ENCODE peak calls at places on chromosome 9, in six cellular contexts. One of them, this sample, is unnamed.

GRCh38 chr9:135213566-135213965 is 126.1 kb downstream of the OLFM1 start:
- DNase-seq in breast epithelium: no peak
- DNase-seq in Calu3: no peak
- DNase-seq in A549: no peak
- DNase-seq in esophagus squamous epithelium: no peak
- DNase-seq in AG09319: no peak
- DNase-seq in this sample: no peak

GRCh38 chr9:37936965-37937364 is 33.0 kb upstream of the SLC25A51 start:
- DNase-seq in breast epithelium: no peak
- DNase-seq in A549: no peak
- DNase-seq in Calu3: no peak
- DNase-seq in AG09319: peak
- DNase-seq in esophagus squamous epithelium: no peak
- DNase-seq in this sample: no peak

GRCh38 chr9:138028596-138028995 is 151.0 kb downstream of the CACNA1B start:
- DNase-seq in AG09319: no peak
- DNase-seq in A549: no peak
- DNase-seq in Calu3: no peak
- DNase-seq in esophagus squamous epithelium: no peak
- DNase-seq in breast epithelium: no peak
- DNase-seq in this sample: no peak

GRCh38 chr9:88791105-88791805 is 200.0 kb upstream of the S1PR3 start:
- DNase-seq in A549: no peak
- DNase-seq in esophagus squamous epithelium: no peak
- DNase-seq in breast epithelium: no peak
- DNase-seq in Calu3: no peak
- DNase-seq in AG09319: peak
- DNase-seq in this sample: no peak

GRCh38 chr9:124045076-124045829 is 33.7 kb downstream of the LHX2 start:
- DNase-seq in esophagus squamous epithelium: no peak
- DNase-seq in AG09319: no peak
- DNase-seq in breast epithelium: peak
- DNase-seq in A549: no peak
- DNase-seq in Calu3: no peak
- DNase-seq in this sample: no peak

GRCh38 chr9:35566417-35566816 is 38.6 kb upstream of the TESK1 start:
- DNase-seq in esophagus squamous epithelium: no peak
- DNase-seq in breast epithelium: no peak
- DNase-seq in A549: peak
- DNase-seq in Calu3: no peak
- DNase-seq in AG09319: no peak
- DNase-seq in this sample: no peak

GRCh38 chr9:92974161-92974661 is 26.9 kb downstream of the FGD3 start:
- DNase-seq in Calu3: peak
- DNase-seq in A549: no peak
- DNase-seq in AG09319: no peak
- DNase-seq in esophagus squamous epithelium: no peak
- DNase-seq in breast epithelium: peak
- DNase-seq in this sample: no peak

GRCh38 chr9:114487607-114488300 is 17.5 kb downstream of the WHRN start:
- DNase-seq in AG09319: peak
- DNase-seq in breast epithelium: peak
- DNase-seq in esophagus squamous epithelium: no peak
- DNase-seq in Calu3: peak
- DNase-seq in A549: peak
- DNase-seq in this sample: no peak

GRCh38 chr9:34190996-34191892 is 12.4 kb downstream of the UBAP1 start:
- DNase-seq in A549: peak
- DNase-seq in Calu3: no peak
- DNase-seq in esophagus squamous epithelium: no peak
- DNase-seq in AG09319: no peak
- DNase-seq in breast epithelium: no peak
- DNase-seq in this sample: no peak

GRCh38 chr9:118522093-118523028 is 818.2 kb downstream of the TLR4 start:
- DNase-seq in A549: peak
- DNase-seq in AG09319: peak
- DNase-seq in esophagus squamous epithelium: no peak
- DNase-seq in breast epithelium: no peak
- DNase-seq in Calu3: peak
- DNase-seq in this sample: no peak

GRCh38 chr9:8053501-8053900 is 253.9 kb upstream of the DMAC1 start:
- DNase-seq in A549: no peak
- DNase-seq in esophagus squamous epithelium: no peak
- DNase-seq in AG09319: no peak
- DNase-seq in Calu3: no peak
- DNase-seq in breast epithelium: no peak
- DNase-seq in this sample: no peak

GRCh38 chr9:21670374-21670773 is 132.1 kb upstream of the MTAP start:
- DNase-seq in breast epithelium: no peak
- DNase-seq in Calu3: no peak
- DNase-seq in A549: no peak
- DNase-seq in esophagus squamous epithelium: no peak
- DNase-seq in AG09319: no peak
- DNase-seq in this sample: no peak

GRCh38 chr9:129748249-129748648 is 4.6 kb downstream of the PTGES start:
- DNase-seq in A549: no peak
- DNase-seq in AG09319: no peak
- DNase-seq in Calu3: no peak
- DNase-seq in breast epithelium: no peak
- DNase-seq in esophagus squamous epithelium: no peak
- DNase-seq in this sample: no peak

GRCh38 chr9:100131875-100132430 is 32.9 kb downstream of the INVS start:
- DNase-seq in A549: no peak
- DNase-seq in AG09319: no peak
- DNase-seq in esophagus squamous epithelium: no peak
- DNase-seq in breast epithelium: no peak
- DNase-seq in Calu3: no peak
- DNase-seq in this sample: no peak

GRCh38 chr9:120532475-120532874 is 47.5 kb downstream of the CDK5RAP2 start:
- DNase-seq in breast epithelium: peak
- DNase-seq in A549: peak
- DNase-seq in AG09319: peak
- DNase-seq in Calu3: peak
- DNase-seq in esophagus squamous epithelium: no peak
- DNase-seq in this sample: no peak

GRCh38 chr9:93129691-93130500 is 4.2 kb downstream of the NINJ1 start:
- DNase-seq in breast epithelium: no peak
- DNase-seq in esophagus squamous epithelium: no peak
- DNase-seq in A549: no peak
- DNase-seq in Calu3: no peak
- DNase-seq in AG09319: no peak
- DNase-seq in this sample: no peak

GRCh38 chr9:88587885-88588628 is 53.1 kb downstream of the NXNL2 start:
- DNase-seq in A549: no peak
- DNase-seq in breast epithelium: no peak
- DNase-seq in esophagus squamous epithelium: no peak
- DNase-seq in Calu3: no peak
- DNase-seq in AG09319: no peak
- DNase-seq in this sample: no peak

GRCh38 chr9:120326076-120326693 is 253.8 kb downstream of the CDK5RAP2 start:
- DNase-seq in breast epithelium: no peak
- DNase-seq in esophagus squamous epithelium: no peak
- DNase-seq in Calu3: no peak
- DNase-seq in AG09319: no peak
- DNase-seq in A549: no peak
- DNase-seq in this sample: no peak

GRCh38 chr9:87714819-87715218 is 11.1 kb upstream of the CTSL start:
- DNase-seq in A549: peak
- DNase-seq in esophagus squamous epithelium: no peak
- DNase-seq in Calu3: peak
- DNase-seq in breast epithelium: no peak
- DNase-seq in AG09319: peak
- DNase-seq in this sample: no peak

GRCh38 chr9:116786737-116787136 is 99.6 kb downstream of the TRIM32 start:
- DNase-seq in AG09319: no peak
- DNase-seq in breast epithelium: no peak
- DNase-seq in Calu3: no peak
- DNase-seq in esophagus squamous epithelium: no peak
- DNase-seq in A549: no peak
- DNase-seq in this sample: no peak

GRCh38 chr9:133459476-133460404 is at the start of gene CACFD1:
- DNase-seq in Calu3: peak
- DNase-seq in A549: peak
- DNase-seq in AG09319: peak
- DNase-seq in breast epithelium: peak
- DNase-seq in esophagus squamous epithelium: peak
- DNase-seq in this sample: peak
- TF ChIP-seq CTCF in Calu3: no peak
- TF ChIP-seq CTCF in A549: no peak
- TF ChIP-seq CTCF in AG09319: no peak
- TF ChIP-seq CTCF in breast epithelium: no peak
- TF ChIP-seq CTCF in esophagus squamous epithelium: no peak
- TF ChIP-seq CTCF in this sample: no peak

GRCh38 chr9:131622536-131622935 is 77.2 kb downstream of the PRRT1B start:
- DNase-seq in Calu3: no peak
- DNase-seq in breast epithelium: no peak
- DNase-seq in esophagus squamous epithelium: no peak
- DNase-seq in A549: no peak
- DNase-seq in AG09319: no peak
- DNase-seq in this sample: no peak

GRCh38 chr9:131619680-131620079 is 74.4 kb downstream of the PRRT1B start:
- DNase-seq in esophagus squamous epithelium: no peak
- DNase-seq in Calu3: no peak
- DNase-seq in A549: no peak
- DNase-seq in AG09319: no peak
- DNase-seq in breast epithelium: no peak
- DNase-seq in this sample: no peak

GRCh38 chr9:131620764-131621520 is 75.6 kb downstream of the PRRT1B start:
- DNase-seq in AG09319: no peak
- DNase-seq in A549: no peak
- DNase-seq in Calu3: no peak
- DNase-seq in esophagus squamous epithelium: no peak
- DNase-seq in breast epithelium: no peak
- DNase-seq in this sample: no peak

GRCh38 chr9:131623655-131624330 is 78.5 kb downstream of the PRRT1B start:
- DNase-seq in AG09319: no peak
- DNase-seq in esophagus squamous epithelium: no peak
- DNase-seq in A549: no peak
- DNase-seq in Calu3: no peak
- DNase-seq in breast epithelium: no peak
- DNase-seq in this sample: no peak

DNA sequence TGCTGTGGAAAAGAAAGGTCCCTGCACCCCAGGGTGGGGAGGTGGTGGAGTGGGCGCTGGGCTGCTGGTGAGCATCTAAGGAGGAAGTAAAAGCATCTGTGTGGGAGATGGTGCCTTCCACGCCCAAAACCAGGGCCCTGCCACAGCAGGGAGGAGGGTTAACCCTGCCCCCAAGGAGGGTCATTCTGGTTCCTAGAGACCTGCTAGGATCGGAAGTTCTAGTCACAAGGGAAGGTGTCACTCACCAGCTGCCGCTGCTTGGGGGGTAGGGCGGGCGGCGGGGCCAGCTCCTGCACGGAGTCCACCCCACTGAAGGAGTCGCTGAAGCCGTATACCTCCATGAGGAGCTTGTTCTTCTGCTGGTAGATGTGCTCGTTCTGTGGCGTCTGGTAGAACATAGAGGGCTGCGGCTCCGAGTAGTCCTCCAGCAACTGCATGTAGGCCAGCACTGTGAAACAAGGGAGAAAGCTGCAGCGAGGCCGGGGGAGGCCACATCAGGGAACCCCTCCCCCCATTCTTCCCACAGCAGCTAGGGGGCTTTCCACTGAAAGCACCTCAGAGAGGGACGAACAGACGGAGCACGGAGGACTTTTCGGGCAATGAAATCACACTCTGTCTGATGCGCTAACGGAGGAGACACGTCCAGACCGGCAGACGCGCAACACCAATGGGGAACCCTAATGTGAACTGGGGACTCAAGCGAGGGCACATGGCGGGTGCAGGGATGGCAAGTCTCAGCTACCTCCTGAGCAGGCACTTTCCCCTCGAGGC is 76.4 kb downstream of the PRRT1B start:
- DNase-seq in AG09319: no peak
- DNase-seq in Calu3: no peak
- DNase-seq in breast epithelium: no peak
- DNase-seq in esophagus squamous epithelium: no peak
- DNase-seq in A549: no peak
- DNase-seq in this sample: peak
- TF ChIP-seq CTCF in AG09319: no peak
- TF ChIP-seq CTCF in Calu3: no peak
- TF ChIP-seq CTCF in breast epithelium: no peak
- TF ChIP-seq CTCF in esophagus squamous epithelium: no peak
- TF ChIP-seq CTCF in A549: no peak
- TF ChIP-seq CTCF in this sample: no peak

GRCh38 chr9:97900738-97901565 is 21.3 kb downstream of the TRMO start:
- DNase-seq in Calu3: peak
- DNase-seq in breast epithelium: no peak
- DNase-seq in esophagus squamous epithelium: no peak
- DNase-seq in AG09319: no peak
- DNase-seq in A549: peak
- DNase-seq in this sample: no peak

GRCh38 chr9:97900103-97900737 is 22.1 kb downstream of the TRMO start:
- DNase-seq in esophagus squamous epithelium: no peak
- DNase-seq in Calu3: no peak
- DNase-seq in A549: no peak
- DNase-seq in AG09319: peak
- DNase-seq in breast epithelium: no peak
- DNase-seq in this sample: no peak

GRCh38 chr9:97889941-97890557 is 32.3 kb downstream of the TRMO start:
- DNase-seq in A549: peak
- DNase-seq in Calu3: peak
- DNase-seq in AG09319: no peak
- DNase-seq in esophagus squamous epithelium: no peak
- DNase-seq in breast epithelium: no peak
- DNase-seq in this sample: no peak

GRCh38 chr9:97891736-97892135 is 30.6 kb downstream of the TRMO start:
- DNase-seq in A549: no peak
- DNase-seq in AG09319: no peak
- DNase-seq in Calu3: no peak
- DNase-seq in esophagus squamous epithelium: no peak
- DNase-seq in breast epithelium: no peak
- DNase-seq in this sample: no peak

GRCh38 chr9:97895695-97896332 is 26.5 kb downstream of the TRMO start:
- DNase-seq in breast epithelium: no peak
- DNase-seq in AG09319: no peak
- DNase-seq in Calu3: no peak
- DNase-seq in A549: peak
- DNase-seq in esophagus squamous epithelium: no peak
- DNase-seq in this sample: no peak
- TF ChIP-seq CTCF in breast epithelium: no peak
- TF ChIP-seq CTCF in AG09319: no peak
- TF ChIP-seq CTCF in Calu3: no peak
- TF ChIP-seq CTCF in A549: no peak
- TF ChIP-seq CTCF in esophagus squamous epithelium: no peak
- TF ChIP-seq CTCF in this sample: no peak

GRCh38 chr9:79471577-79472543 is 99.9 kb upstream of the TLE4 start:
- DNase-seq in breast epithelium: peak
- DNase-seq in Calu3: no peak
- DNase-seq in AG09319: peak
- DNase-seq in esophagus squamous epithelium: no peak
- DNase-seq in A549: no peak
- DNase-seq in this sample: no peak
- TF ChIP-seq CTCF in breast epithelium: no peak
- TF ChIP-seq CTCF in Calu3: no peak
- TF ChIP-seq CTCF in AG09319: peak
- TF ChIP-seq CTCF in esophagus squamous epithelium: no peak
- TF ChIP-seq CTCF in A549: peak
- TF ChIP-seq CTCF in this sample: no peak

GRCh38 chr9:94269264-94269663 is 10.2 kb downstream of the ZNF169 start:
- DNase-seq in Calu3: no peak
- DNase-seq in breast epithelium: no peak
- DNase-seq in AG09319: no peak
- DNase-seq in A549: peak
- DNase-seq in esophagus squamous epithelium: no peak
- DNase-seq in this sample: no peak

GRCh38 chr9:94270009-94270408 is 10.9 kb downstream of the ZNF169 start:
- DNase-seq in breast epithelium: no peak
- DNase-seq in AG09319: no peak
- DNase-seq in Calu3: no peak
- DNase-seq in esophagus squamous epithelium: no peak
- DNase-seq in A549: no peak
- DNase-seq in this sample: no peak
- TF ChIP-seq CTCF in breast epithelium: no peak
- TF ChIP-seq CTCF in AG09319: no peak
- TF ChIP-seq CTCF in Calu3: no peak
- TF ChIP-seq CTCF in esophagus squamous epithelium: no peak
- TF ChIP-seq CTCF in A549: no peak
- TF ChIP-seq CTCF in this sample: no peak